ENCODE peak calls at places on chromosome 1, in six cellular contexts. X is NCI-H510A treated with DMSO at 0.1 percent for 48 hours, T is smooth muscle cell of the brain vasculature, P is RCC 7860, U is fibroblast of pulmonary artery, I is GM13976. Q is an unnamed sample.

GRCh38 chr1:215777370-215777925 is 210.3 kb downstream of the KCTD3 start:
- DNase-seq in P (no peak), U (no peak), I (no peak), X (no peak), T (no peak), Q (peak; percentile 8)

GRCh38 chr1:235101558-235102258 is 26.9 kb downstream of the TOMM20 start:
- DNase-seq in U (no peak), P (no peak), X (no peak), T (no peak), I (no peak), Q (no peak)

GRCh38 chr1:84721152-84721551 is 30.9 kb upstream of the SSX2IP start:
- DNase-seq in I (no peak), P (peak; percentile 15), X (no peak), T (no peak), U (peak; percentile 51), Q (peak; percentile 63)

GRCh38 chr1:21874328-21874727 is 62.3 kb downstream of the LDLRAD2 start:
- DNase-seq in P (no peak), U (no peak), T (no peak), I (no peak), X (peak; percentile 66), Q (no peak)

GRCh38 chr1:220700591-220701179 is 10.5 kb downstream of the C1orf115 start:
- DNase-seq in U (peak; percentile 28), T (no peak), P (no peak), X (no peak), I (no peak), Q (peak; percentile 10)

GRCh38 chr1:43232071-43232470 is 37.7 kb upstream of the TMEM125 start:
- DNase-seq in U (peak; percentile 82), X (no peak), T (peak; percentile 4), P (peak; percentile 26), I (no peak), Q (peak; percentile 85)

GRCh38 chr1:156502749-156503671 is 2.4 kb upstream of the MEF2D start:
- DNase-seq in U (peak; percentile 96), T (peak; percentile 65), I (no peak), P (peak; percentile 89), X (peak; percentile 76), Q (peak; percentile 92)

GRCh38 chr1:177739780-177740179 is 230.1 kb downstream of the SEC16B start:
- DNase-seq in X (no peak), P (no peak), U (no peak), T (no peak), I (no peak), Q (no peak)

GRCh38 chr1:211831558-211832323 is 1.2 kb upstream of the LPGAT1 start:
- DNase-seq in X (peak; percentile 63), U (no peak), I (no peak), P (no peak), T (no peak), Q (no peak)

GRCh38 chr1:78607334-78607927 is 12.8 kb upstream of the IFI44L start:
- DNase-seq in I (peak; percentile 18), T (no peak), X (peak; percentile 50), P (peak; percentile 36), U (peak; percentile 66), Q (peak; percentile 33)

GRCh38 chr1:116322752-116323405 is 50.2 kb upstream of the ATP1A1 start:
- DNase-seq in X (no peak), U (no peak), I (no peak), P (no peak), T (no peak), Q (no peak)

Q was measured in astrocyte of the hippocampus.